ENCODE peak calls at places on chromosomes 2 and 18, in seven cellular contexts. One of them, this sample, is unnamed.

GRCh38 chr2:231884438-231885140 is 41.6 kb downstream of the NPPC start:
- DNase-seq in fibroblast of lung: no peak
- DNase-seq in MM.1S: no peak
- DNase-seq in hepatocyte: no peak
- DNase-seq in GM23248: no peak
- DNase-seq in PC-3: no peak
- DNase-seq in neural progenitor cell: no peak
- DNase-seq in this sample: no peak

GRCh38 chr18:21489119-21489750 is 111.3 kb downstream of the ESCO1 start:
- DNase-seq in MM.1S: peak; percentile 41
- DNase-seq in PC-3: peak; percentile 67
- DNase-seq in fibroblast of lung: peak; percentile 41
- DNase-seq in neural progenitor cell: peak; percentile 61
- DNase-seq in hepatocyte: peak; percentile 80
- DNase-seq in GM23248: peak; percentile 67
- DNase-seq in this sample: peak; percentile 14

GRCh38 chr2:288002-288742 is at the start of gene ALKAL2:
- DNase-seq in GM23248: peak; percentile 46
- DNase-seq in fibroblast of lung: peak; percentile 25
- DNase-seq in hepatocyte: peak; percentile 43
- DNase-seq in neural progenitor cell: peak; percentile 66
- DNase-seq in PC-3: no peak
- DNase-seq in MM.1S: no peak
- DNase-seq in this sample: no peak

GRCh38 chr2:75290600-75291140 is 91.3 kb upstream of the TACR1 start:
- DNase-seq in GM23248: peak; percentile 70
- DNase-seq in fibroblast of lung: peak; percentile 49
- DNase-seq in MM.1S: no peak
- DNase-seq in hepatocyte: no peak
- DNase-seq in neural progenitor cell: peak; percentile 35
- DNase-seq in PC-3: no peak
- DNase-seq in this sample: peak; percentile 14

GRCh38 chr2:127525692-127526141 is 572 bp downstream of the IWS1 start:
- DNase-seq in GM23248: peak; percentile 84
- DNase-seq in MM.1S: peak; percentile 42
- DNase-seq in PC-3: peak; percentile 47
- DNase-seq in hepatocyte: peak; percentile 50
- DNase-seq in fibroblast of lung: peak; percentile 68
- DNase-seq in neural progenitor cell: peak; percentile 42
- DNase-seq in this sample: no peak

GRCh38 chr2:150806336-150806735 is 318.9 kb upstream of the RND3 start:
- DNase-seq in MM.1S: no peak
- DNase-seq in hepatocyte: no peak
- DNase-seq in PC-3: no peak
- DNase-seq in GM23248: peak; percentile 5
- DNase-seq in fibroblast of lung: peak; percentile 41
- DNase-seq in neural progenitor cell: no peak
- DNase-seq in this sample: no peak

GRCh38 chr18:902179-902718 is 2.4 kb upstream of the ADCYAP1 start:
- DNase-seq in fibroblast of lung: peak; percentile 40
- DNase-seq in hepatocyte: peak; percentile 23
- DNase-seq in MM.1S: no peak
- DNase-seq in GM23248: peak; percentile 31
- DNase-seq in PC-3: peak; percentile 45
- DNase-seq in neural progenitor cell: peak; percentile 40
- DNase-seq in this sample: no peak

GRCh38 chr2:240876035-240876474 is 7.4 kb downstream of the AGXT start:
- DNase-seq in MM.1S: no peak
- DNase-seq in fibroblast of lung: no peak
- DNase-seq in neural progenitor cell: no peak
- DNase-seq in hepatocyte: no peak
- DNase-seq in GM23248: no peak
- DNase-seq in PC-3: no peak
- DNase-seq in this sample: no peak

GRCh38 chr2:174952607-174953006 is 52.6 kb downstream of the CHN1 start:
- DNase-seq in fibroblast of lung: peak; percentile 61
- DNase-seq in MM.1S: no peak
- DNase-seq in GM23248: no peak
- DNase-seq in neural progenitor cell: no peak
- DNase-seq in PC-3: no peak
- DNase-seq in hepatocyte: no peak
- DNase-seq in this sample: no peak

GRCh38 chr2:198004921-198005829 is 200.8 kb downstream of the PLCL1 start:
- DNase-seq in hepatocyte: no peak
- DNase-seq in neural progenitor cell: no peak
- DNase-seq in GM23248: no peak
- DNase-seq in PC-3: no peak
- DNase-seq in MM.1S: peak; percentile 89
- DNase-seq in fibroblast of lung: no peak
- DNase-seq in this sample: no peak

GRCh38 chr18:3012306-3012919 is 531 bp downstream of the LPIN2 start:
- DNase-seq in PC-3: peak; percentile 7
- DNase-seq in MM.1S: no peak
- DNase-seq in fibroblast of lung: peak; percentile 40
- DNase-seq in neural progenitor cell: no peak
- DNase-seq in GM23248: peak; percentile 72
- DNase-seq in hepatocyte: peak; percentile 70
- DNase-seq in this sample: no peak

GRCh38 chr2:233051241-233052149 is 8.6 kb upstream of the INPP5D start:
- DNase-seq in MM.1S: no peak
- DNase-seq in neural progenitor cell: peak; percentile 30
- DNase-seq in hepatocyte: no peak
- DNase-seq in fibroblast of lung: peak; percentile 83
- DNase-seq in GM23248: peak; percentile 90
- DNase-seq in PC-3: peak; percentile 95
- DNase-seq in this sample: no peak

GRCh38 chr2:127984551-127984950 is 43.3 kb downstream of the SAP130 start:
- DNase-seq in PC-3: no peak
- DNase-seq in hepatocyte: no peak
- DNase-seq in neural progenitor cell: no peak
- DNase-seq in fibroblast of lung: peak; percentile 16
- DNase-seq in MM.1S: no peak
- DNase-seq in GM23248: no peak
- DNase-seq in this sample: no peak

GRCh38 chr2:185144159-185144919 is 546.0 kb downstream of the ZNF804A start:
- DNase-seq in GM23248: no peak
- DNase-seq in neural progenitor cell: no peak
- DNase-seq in hepatocyte: no peak
- DNase-seq in fibroblast of lung: no peak
- DNase-seq in MM.1S: no peak
- DNase-seq in PC-3: no peak
- DNase-seq in this sample: no peak

GRCh38 chr2:242034996-242035814 is 165.7 kb downstream of the RTP5 start:
- DNase-seq in PC-3: no peak
- DNase-seq in hepatocyte: no peak
- DNase-seq in MM.1S: no peak
- DNase-seq in GM23248: no peak
- DNase-seq in neural progenitor cell: no peak
- DNase-seq in fibroblast of lung: no peak
- DNase-seq in this sample: no peak

GRCh38 chr2:54546925-54547324 is 90.8 kb downstream of the SPTBN1 start:
- DNase-seq in PC-3: no peak
- DNase-seq in MM.1S: peak; percentile 14
- DNase-seq in neural progenitor cell: no peak
- DNase-seq in hepatocyte: no peak
- DNase-seq in fibroblast of lung: no peak
- DNase-seq in GM23248: no peak
- DNase-seq in this sample: no peak

GRCh38 chr2:127025357-127026062 is 81.4 kb downstream of the BIN1 start:
- DNase-seq in PC-3: no peak
- DNase-seq in hepatocyte: peak; percentile 83
- DNase-seq in MM.1S: peak; percentile 46
- DNase-seq in GM23248: peak; percentile 89
- DNase-seq in fibroblast of lung: peak; percentile 95
- DNase-seq in neural progenitor cell: peak; percentile 87
- DNase-seq in this sample: no peak

GRCh38 chr18:58997811-58998337 is 133.2 kb downstream of the ZNF532 start:
- DNase-seq in hepatocyte: no peak
- DNase-seq in GM23248: peak; percentile 90
- DNase-seq in MM.1S: no peak
- DNase-seq in fibroblast of lung: peak; percentile 97
- DNase-seq in neural progenitor cell: no peak
- DNase-seq in PC-3: peak; percentile 55
- DNase-seq in this sample: no peak

GRCh38 chr2:96907405-96908041 is 37.6 kb upstream of the SEMA4C start:
- DNase-seq in MM.1S: peak; percentile 2
- DNase-seq in PC-3: no peak
- DNase-seq in fibroblast of lung: peak; percentile 70
- DNase-seq in hepatocyte: peak; percentile 73
- DNase-seq in neural progenitor cell: peak; percentile 91
- DNase-seq in GM23248: peak; percentile 62
- DNase-seq in this sample: no peak

GRCh38 chr18:40810371-40810770 is 1144.7 kb upstream of the PIK3C3 start:
- DNase-seq in neural progenitor cell: no peak
- DNase-seq in GM23248: peak; percentile 59
- DNase-seq in hepatocyte: peak; percentile 23
- DNase-seq in MM.1S: no peak
- DNase-seq in fibroblast of lung: peak; percentile 19
- DNase-seq in PC-3: peak; percentile 54
- DNase-seq in this sample: no peak

GRCh38 chr2:182240862-182241371 is 185.9 kb downstream of the PDE1A start:
- DNase-seq in neural progenitor cell: peak; percentile 48
- DNase-seq in hepatocyte: peak; percentile 58
- DNase-seq in MM.1S: peak; percentile 86
- DNase-seq in fibroblast of lung: peak; percentile 34
- DNase-seq in GM23248: peak; percentile 27
- DNase-seq in PC-3: peak; percentile 43
- DNase-seq in this sample: no peak

GRCh38 chr2:237466266-237466665 is 20.8 kb upstream of the MLPH start:
- DNase-seq in hepatocyte: no peak
- DNase-seq in neural progenitor cell: no peak
- DNase-seq in fibroblast of lung: peak; percentile 78
- DNase-seq in PC-3: no peak
- DNase-seq in MM.1S: no peak
- DNase-seq in GM23248: no peak
- DNase-seq in this sample: no peak

GRCh38 chr2:183522441-183522840 is 398.2 kb downstream of the NUP35 start:
- DNase-seq in MM.1S: no peak
- DNase-seq in fibroblast of lung: peak; percentile 49
- DNase-seq in neural progenitor cell: no peak
- DNase-seq in hepatocyte: no peak
- DNase-seq in PC-3: no peak
- DNase-seq in GM23248: no peak
- DNase-seq in this sample: peak; percentile 34

GRCh38 chr2:161427413-161428239 is 11.5 kb downstream of the TBR1 start:
- DNase-seq in hepatocyte: no peak
- DNase-seq in MM.1S: no peak
- DNase-seq in neural progenitor cell: peak; percentile 44
- DNase-seq in PC-3: no peak
- DNase-seq in fibroblast of lung: no peak
- DNase-seq in GM23248: peak; percentile 17
- DNase-seq in this sample: no peak
- TF ChIP-seq EZH2 in hepatocyte: peak; percentile 86
- TF ChIP-seq EZH2 in MM.1S: no peak
- TF ChIP-seq EZH2 in neural progenitor cell: peak; percentile 97
- TF ChIP-seq EZH2 in PC-3: no peak
- TF ChIP-seq EZH2 in fibroblast of lung: peak; percentile 91
- TF ChIP-seq EZH2 in GM23248: no peak
- TF ChIP-seq EZH2 in this sample: no peak

GRCh38 chr2:23381498-23381897 is 3.5 kb upstream of the KLHL29 start:
- DNase-seq in hepatocyte: no peak
- DNase-seq in MM.1S: no peak
- DNase-seq in PC-3: peak; percentile 8
- DNase-seq in neural progenitor cell: no peak
- DNase-seq in fibroblast of lung: no peak
- DNase-seq in GM23248: no peak
- DNase-seq in this sample: no peak

GRCh38 chr2:23379220-23379695 is 5.7 kb upstream of the KLHL29 start:
- DNase-seq in MM.1S: no peak
- DNase-seq in fibroblast of lung: no peak
- DNase-seq in GM23248: no peak
- DNase-seq in neural progenitor cell: no peak
- DNase-seq in hepatocyte: no peak
- DNase-seq in PC-3: no peak
- DNase-seq in this sample: no peak

GRCh38 chr2:23381084-23381483 is 3.9 kb upstream of the KLHL29 start:
- DNase-seq in PC-3: peak; percentile 90
- DNase-seq in MM.1S: no peak
- DNase-seq in neural progenitor cell: no peak
- DNase-seq in fibroblast of lung: peak; percentile 80
- DNase-seq in hepatocyte: no peak
- DNase-seq in GM23248: peak; percentile 70
- DNase-seq in this sample: no peak

GRCh38 chr2:23378496-23378895 is 6.5 kb upstream of the KLHL29 start:
- DNase-seq in hepatocyte: no peak
- DNase-seq in fibroblast of lung: no peak
- DNase-seq in neural progenitor cell: no peak
- DNase-seq in MM.1S: no peak
- DNase-seq in PC-3: no peak
- DNase-seq in GM23248: no peak
- DNase-seq in this sample: no peak

GRCh38 chr2:23380562-23381065 is 4.4 kb upstream of the KLHL29 start:
- DNase-seq in neural progenitor cell: no peak
- DNase-seq in hepatocyte: no peak
- DNase-seq in MM.1S: peak; percentile 78
- DNase-seq in GM23248: no peak
- DNase-seq in fibroblast of lung: no peak
- DNase-seq in PC-3: peak; percentile 29
- DNase-seq in this sample: no peak
- H3K4me3 ChIP-seq in neural progenitor cell: no peak overlapping the region
- H3K4me3 ChIP-seq in hepatocyte: no peak overlapping the region
- H3K4me3 ChIP-seq in MM.1S: no peak overlapping the region
- H3K4me3 ChIP-seq in GM23248: no peak overlapping the region
- H3K4me3 ChIP-seq in fibroblast of lung: peak overlapping the region; percentile 21
- H3K4me3 ChIP-seq in PC-3: peak overlapping the region; percentile 63
- H3K4me3 ChIP-seq in this sample: peak overlapping the region; percentile 6

GRCh38 chr18:78825168-78825567 is 154.4 kb upstream of the SALL3 start:
- DNase-seq in fibroblast of lung: no peak
- DNase-seq in PC-3: no peak
- DNase-seq in MM.1S: no peak
- DNase-seq in neural progenitor cell: no peak
- DNase-seq in GM23248: no peak
- DNase-seq in hepatocyte: no peak
- DNase-seq in this sample: no peak
- H3K9me3 ChIP-seq in fibroblast of lung: no peaks in the 10 kb centered on the region
- H3K9me3 ChIP-seq in PC-3: no peaks in the 10 kb centered on the region
- H3K9me3 ChIP-seq in MM.1S: no peaks in the 10 kb centered on the region
- H3K9me3 ChIP-seq in neural progenitor cell: no peaks in the 10 kb centered on the region
- H3K9me3 ChIP-seq in GM23248: no peaks in the 10 kb centered on the region
- H3K9me3 ChIP-seq in hepatocyte: no peaks in the 10 kb centered on the region
- H3K9me3 ChIP-seq in this sample: no peaks in the 10 kb centered on the region

DNA sequence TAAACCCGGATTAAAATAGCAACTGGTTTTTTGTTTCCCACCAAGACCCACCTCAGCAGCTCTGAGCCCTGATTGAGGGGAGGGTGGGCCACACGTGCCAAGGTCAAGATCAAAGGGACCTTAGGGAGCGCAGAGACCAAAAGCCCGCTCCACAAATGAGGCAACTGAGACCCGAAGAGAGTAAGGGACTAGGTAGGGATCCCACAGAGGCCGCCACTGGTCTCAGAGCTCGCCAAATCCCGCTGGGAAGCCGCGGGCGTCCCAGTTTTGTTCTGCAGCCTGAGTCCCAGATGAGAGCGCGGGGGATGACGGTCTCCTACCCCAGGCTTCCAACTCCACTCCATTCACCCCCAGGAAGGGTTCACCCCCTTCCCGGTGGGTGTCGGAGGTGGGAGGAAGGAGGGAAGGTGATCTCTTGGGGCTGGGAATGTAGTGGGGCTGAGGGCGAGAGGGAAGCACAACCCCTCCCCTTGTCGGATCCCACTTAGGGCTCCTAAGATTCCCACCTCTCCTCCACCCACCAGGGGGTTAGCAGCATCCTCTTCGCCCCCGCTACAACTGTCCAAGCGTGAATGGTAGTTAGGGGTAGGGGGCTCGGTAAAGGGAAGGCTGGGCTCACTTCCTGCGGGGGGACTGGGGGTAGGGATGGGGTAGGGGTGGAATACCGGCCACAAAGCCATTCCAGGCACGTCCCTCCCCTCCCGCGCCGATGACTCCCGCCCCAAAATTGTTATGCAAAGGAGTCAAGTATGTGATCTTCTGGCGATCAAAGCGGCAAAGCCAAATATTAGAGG is 7.3 kb upstream of the EN1 start:
- DNase-seq in GM23248: no peak
- DNase-seq in PC-3: no peak
- DNase-seq in fibroblast of lung: no peak
- DNase-seq in neural progenitor cell: peak; percentile 48
- DNase-seq in MM.1S: no peak
- DNase-seq in hepatocyte: no peak
- DNase-seq in this sample: no peak
- TF ChIP-seq EZH2 in GM23248: no peak
- TF ChIP-seq EZH2 in PC-3: no peak
- TF ChIP-seq EZH2 in fibroblast of lung: peak; percentile 86
- TF ChIP-seq EZH2 in neural progenitor cell: no peak
- TF ChIP-seq EZH2 in MM.1S: no peak
- TF ChIP-seq EZH2 in hepatocyte: peak; percentile 26
- TF ChIP-seq EZH2 in this sample: no peak

This sample was measured in SK-N-MC.